ENCODE peak calls at places on chromosomes 12 and 14, in nine cellular contexts. Z is GM12865, D is A673, H is hepatocyte, B is heart right ventricle, T is pancreas, M is tibial artery, L is A549, V is fibroblast of lung. A is an unnamed sample.

GRCh38 chr12:31756977-31757420 is 28.2 kb upstream of the AMN1 start:
- DNase-seq in D (no peak), H (peak), B (no peak), V (peak), T (no peak), M (no peak), Z (no peak), L (peak), A (peak)

GRCh38 chr12:26298785-26299621 is 103.6 kb downstream of the SSPN start:
- DNase-seq in M (no peak), L (peak), B (peak), D (peak), V (peak), H (peak), T (no peak), Z (peak), A (peak)

GRCh38 chr12:62320054-62320453 is 59.9 kb downstream of the USP15 start:
- DNase-seq in T (no peak), D (no peak), H (no peak), B (no peak), V (no peak), Z (no peak), L (no peak), M (no peak), A (no peak)

GRCh38 chr14:103628221-103628683 is 759 bp upstream of the KLC1 start:
- DNase-seq in B (peak), T (peak), L (peak), V (peak), D (no peak), H (peak), Z (peak), M (peak), A (peak)

GRCh38 chr12:18932715-18933114 is 194.8 kb downstream of the CAPZA3 start:
- DNase-seq in L (no peak), V (peak), M (no peak), T (no peak), B (no peak), H (no peak), D (no peak), Z (no peak), A (peak)

GRCh38 chr14:20857630-20858261 is 33.4 kb upstream of the RNASE3 start:
- DNase-seq in H (peak), L (peak), B (peak), V (peak), D (peak), Z (peak), M (peak), T (peak), A (peak)

GRCh38 chr14:64641760-64642159 is 62.5 kb upstream of the PLEKHG3 start:
- DNase-seq in M (no peak), B (no peak), V (no peak), T (no peak), Z (no peak), H (no peak), D (no peak), L (no peak), A (no peak)

GRCh38 chr14:69204753-69205152 is 13.5 kb downstream of the EXD2 start:
- DNase-seq in V (no peak), M (no peak), T (no peak), L (peak), H (no peak), B (no peak), Z (no peak), D (no peak), A (no peak)

GRCh38 chr12:122035292-122035691 is 13.6 kb downstream of the BCL7A start:
- DNase-seq in B (no peak), V (no peak), M (no peak), T (peak), H (no peak), D (no peak), L (no peak), Z (no peak), A (no peak)

GRCh38 chr14:94139006-94139405 is 9.6 kb upstream of the IFI27L2 start:
- DNase-seq in B (no peak), H (no peak), M (no peak), Z (no peak), L (no peak), V (no peak), T (no peak), D (no peak), A (no peak)

GRCh38 chr14:71289536-71289935 is 382.3 kb downstream of the PCNX1 start:
- DNase-seq in B (no peak), Z (peak), M (no peak), T (no peak), H (no peak), D (no peak), V (no peak), L (no peak), A (no peak)

GRCh38 chr14:68510201-68510600 is 282.7 kb downstream of the ZFP36L1 start:
- DNase-seq in L (no peak), T (no peak), B (peak), Z (no peak), H (peak), V (peak), D (peak), M (peak), A (peak)

GRCh38 chr12:96981053-96981452 is 74.0 kb downstream of the NEDD1 start:
- DNase-seq in Z (no peak), H (peak), D (peak), L (peak), T (no peak), B (no peak), V (peak), M (no peak), A (peak)

GRCh38 chr12:91883811-91884210 is 261.8 kb downstream of the BTG1 start:
- DNase-seq in D (no peak), B (no peak), L (no peak), V (peak), M (no peak), Z (no peak), T (no peak), H (no peak), A (no peak)

GRCh38 chr12:16155938-16156337 is 121.5 kb downstream of the SLC15A5 start:
- DNase-seq in H (no peak), D (no peak), B (no peak), Z (no peak), V (no peak), T (no peak), M (no peak), L (no peak), A (no peak)

GRCh38 chr12:11959117-11959823 is 111.5 kb upstream of the BCL2L14 start:
- DNase-seq in M (no peak), H (peak), T (no peak), L (peak), V (no peak), B (no peak), Z (peak), D (no peak), A (no peak)

GRCh38 chr12:92854344-92854743 is 74.8 kb downstream of the EEA1 start:
- DNase-seq in T (no peak), V (no peak), D (no peak), B (no peak), H (no peak), Z (no peak), L (no peak), M (no peak), A (no peak)

GRCh38 chr12:117768860-117769259 is 199.9 kb downstream of the KSR2 start:
- DNase-seq in D (no peak), M (no peak), L (no peak), Z (no peak), V (no peak), B (no peak), H (no peak), T (no peak), A (no peak)

GRCh38 chr14:50774542-50775267 is 56.3 kb downstream of the NIN start:
- DNase-seq in V (peak), B (no peak), D (no peak), T (peak), M (peak), H (no peak), Z (no peak), L (no peak), A (peak)

GRCh38 chr14:47826809-47827208 is 151.4 kb upstream of the MDGA2 start:
- DNase-seq in D (no peak), L (no peak), B (no peak), T (no peak), M (no peak), Z (no peak), H (no peak), V (no peak), A (no peak)

GRCh38 chr14:67618617-67619063 is 1.1 kb upstream of the ARG2 start:
- DNase-seq in T (no peak), H (peak), L (peak), M (no peak), Z (peak), V (peak), B (peak), D (peak), A (peak)

GRCh38 chr14:57833304-57833703 is 32.6 kb downstream of the SLC35F4 start:
- DNase-seq in L (peak), Z (no peak), T (peak), D (peak), M (peak), V (peak), H (peak), B (no peak), A (peak)

GRCh38 chr14:91613459-91614145 is 103.5 kb upstream of the PPP4R3A start:
- DNase-seq in B (no peak), D (peak), H (no peak), T (no peak), L (no peak), V (no peak), Z (no peak), M (no peak), A (no peak)

GRCh38 chr14:58915646-58916045 is 272.8 kb upstream of the DAAM1 start:
- DNase-seq in H (no peak), D (no peak), Z (no peak), T (no peak), B (no peak), V (no peak), M (no peak), L (no peak), A (no peak)

GRCh38 chr12:95548539-95549391 is 2.5 kb downstream of the USP44 start:
- DNase-seq in T (peak), H (peak), Z (no peak), M (no peak), V (peak), B (peak), L (peak), D (peak), A (peak)

GRCh38 chr12:15001733-15002471 is 29.1 kb downstream of the PDE6H start:
- DNase-seq in Z (no peak), M (peak), B (peak), T (no peak), D (no peak), L (no peak), H (peak), V (peak), A (peak)

GRCh38 chr12:14207946-14208612 is 157.4 kb upstream of the ATF7IP start:
- DNase-seq in T (peak), V (no peak), D (no peak), Z (no peak), M (no peak), L (no peak), B (no peak), H (peak), A (no peak)

GRCh38 chr14:105492966-105493871 is 2.2 kb downstream of the TEDC1 start:
- DNase-seq in T (no peak), B (no peak), L (peak), M (no peak), V (no peak), H (peak), Z (peak), D (no peak), A (no peak)

GRCh38 chr12:71846322-71846940 is 6.9 kb downstream of the TBC1D15 start:
- DNase-seq in D (peak), H (peak), T (no peak), L (peak), M (no peak), Z (peak), V (peak), B (no peak), A (peak)

GRCh38 chr12:7907009-7907408 is 29.0 kb downstream of the SLC2A3 start:
- DNase-seq in T (peak), H (peak), L (peak), V (peak), M (no peak), Z (peak), D (peak), B (peak), A (peak)
- TF ChIP-seq CTCF in T (peak), H (peak), L (peak), V (peak), M (no peak), Z (no peak), D (peak), B (peak), A (peak)

GRCh38 chr12:85281947-85282312 is 1.9 kb downstream of the ALX1 start:
- DNase-seq in T (no peak), D (peak), V (no peak), M (no peak), B (no peak), H (no peak), Z (no peak), L (no peak), A (no peak)

GRCh38 chr12:85280138-85280983 is at the start of gene ALX1:
- DNase-seq in H (peak), Z (no peak), L (peak), D (peak), M (no peak), T (no peak), V (peak), B (no peak), A (peak)

GRCh38 chr12:85283560-85283959 is 3.5 kb downstream of the ALX1 start:
- DNase-seq in B (no peak), Z (no peak), D (peak), H (no peak), L (peak), T (no peak), M (no peak), V (no peak), A (no peak)

GRCh38 chr12:85279449-85280137 is 427 bp upstream of the ALX1 start:
- DNase-seq in V (no peak), H (peak), B (no peak), T (no peak), Z (no peak), M (no peak), D (no peak), L (no peak), A (peak)

GRCh38 chr12:85280984-85281946 is 1.2 kb downstream of the ALX1 start:
- DNase-seq in H (no peak), B (no peak), V (peak), Z (no peak), L (no peak), D (no peak), M (no peak), T (no peak), A (peak)
- H3K4me3 ChIP-seq in H (peak), B (peak), V (peak), Z (no peak), L (peak), D (peak), M (peak), T (no peak), A (peak)

DNA sequence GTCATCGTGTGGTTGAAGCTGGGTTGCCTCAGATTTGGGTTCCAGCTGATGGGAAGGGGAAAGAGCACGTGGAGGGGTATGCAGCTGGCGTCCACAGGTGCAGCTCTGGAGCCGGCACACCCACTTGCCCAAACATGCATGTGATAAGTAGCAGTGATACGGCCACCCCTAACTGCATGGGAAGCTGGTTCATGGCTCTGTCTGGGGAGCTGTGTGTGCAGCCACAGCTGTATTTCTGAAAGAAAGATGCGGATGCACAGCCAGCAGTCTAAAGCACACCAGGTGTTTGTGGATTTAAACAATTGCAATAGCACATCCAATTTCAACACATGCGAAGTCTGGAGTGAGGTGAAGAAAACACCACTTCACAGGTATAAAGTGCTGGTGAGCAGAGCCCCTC is 181.4 kb downstream of the EFCAB11 start:
- DNase-seq in L (no peak), B (no peak), D (no peak), V (no peak), Z (peak), M (no peak), T (no peak), H (no peak), A (no peak)
- TF ChIP-seq CTCF in L (no peak), B (no peak), D (no peak), V (no peak), Z (no peak), M (no peak), T (no peak), H (no peak), A (no peak)

DNA sequence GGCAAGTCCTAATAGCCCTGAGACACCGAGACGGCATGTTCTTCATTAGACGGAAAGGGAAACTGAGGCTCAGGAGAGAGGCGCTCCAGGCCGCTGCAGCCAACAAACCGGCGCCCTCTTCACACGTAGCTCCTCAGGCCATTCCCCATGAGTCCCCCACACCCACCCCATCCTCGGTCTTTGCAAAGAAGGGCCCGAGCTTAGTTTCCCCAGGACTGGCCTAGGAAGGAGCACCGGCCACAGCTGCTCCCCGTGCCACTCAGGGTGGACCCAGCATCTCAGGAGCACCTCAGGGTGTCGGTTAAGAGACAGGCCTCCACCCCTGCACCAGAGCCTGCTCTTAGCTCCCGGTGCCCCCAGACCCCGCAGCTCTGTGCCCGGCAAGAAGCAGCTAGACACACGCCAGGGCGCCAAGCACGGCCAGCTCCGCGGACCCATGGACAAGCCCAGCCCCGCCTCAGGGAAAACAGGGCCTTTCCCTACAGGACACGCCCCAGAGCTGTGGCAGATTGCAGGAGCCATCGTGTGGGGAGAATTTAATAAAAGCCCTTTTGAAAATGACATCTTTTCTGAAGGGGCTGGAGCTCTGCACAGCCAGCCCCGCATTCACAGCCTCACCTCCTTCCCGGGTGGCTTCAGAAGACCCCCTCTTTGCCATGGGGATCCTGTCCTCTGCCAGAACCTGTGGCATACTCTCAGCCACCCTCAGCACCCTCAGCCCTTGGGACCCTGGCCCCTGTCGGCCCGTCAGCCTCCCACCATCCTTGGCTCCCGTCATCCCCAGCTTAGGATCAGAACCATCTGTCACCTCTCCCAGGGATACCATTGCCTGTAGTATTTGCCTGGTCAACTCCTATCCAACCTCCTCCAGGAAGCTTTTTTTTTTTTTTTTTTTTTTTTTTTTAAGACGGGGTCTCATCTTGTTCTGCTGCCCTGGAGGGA is 59.7 kb downstream of the LGMN start:
- DNase-seq in V (no peak), B (no peak), L (no peak), H (no peak), Z (no peak), M (no peak), D (no peak), T (peak), A (no peak)
- H3K4me3 ChIP-seq in V (no peak), B (peak), L (no peak), H (no peak), Z (no peak), M (peak), D (no peak), T (peak), A (no peak)

GRCh38 chr14:28755198-28755794 is 11.3 kb upstream of the FOXG1 start:
- DNase-seq in L (no peak), M (no peak), D (no peak), H (no peak), Z (no peak), B (no peak), V (no peak), T (no peak), A (no peak)

GRCh38 chr14:28754209-28754985 is 12.2 kb upstream of the FOXG1 start:
- DNase-seq in T (no peak), Z (peak), V (peak), H (peak), B (peak), L (peak), D (peak), M (no peak), A (peak)

GRCh38 chr14:28755930-28756895 is 10.4 kb upstream of the FOXG1 start:
- DNase-seq in Z (no peak), H (no peak), B (no peak), D (no peak), T (no peak), L (no peak), V (no peak), M (no peak), A (no peak)

GRCh38 chr14:28746247-28746646 is 20.3 kb upstream of the FOXG1 start:
- DNase-seq in D (no peak), V (no peak), H (no peak), B (no peak), L (no peak), Z (no peak), T (no peak), M (no peak), A (no peak)

GRCh38 chr14:28751467-28752058 is 15.0 kb upstream of the FOXG1 start:
- DNase-seq in H (peak), B (no peak), V (peak), L (peak), T (no peak), D (peak), M (no peak), Z (peak), A (peak)
- TF ChIP-seq CTCF in H (peak), B (peak), V (peak), L (peak), T (peak), D (peak), M (peak), Z (peak), A (peak)

GRCh38 chr14:101705733-101706508 is 55.6 kb upstream of the PPP2R5C start:
- DNase-seq in L (no peak), T (no peak), Z (peak), H (peak), B (peak), D (peak), V (peak), M (peak), A (peak)
- H3K4me3 ChIP-seq in L (no peak), T (no peak), Z (peak), H (no peak), B (peak), D (no peak), V (no peak), M (peak), A (no peak)

GRCh38 chr14:87901652-87902051 is 91.3 kb downstream of the GALC start:
- DNase-seq in T (no peak), Z (no peak), L (no peak), M (no peak), B (no peak), H (no peak), D (no peak), V (no peak), A (no peak)

GRCh38 chr14:87898301-87898700 is 94.7 kb downstream of the GALC start:
- DNase-seq in T (no peak), Z (no peak), V (no peak), D (no peak), H (no peak), M (no peak), B (no peak), L (no peak), A (peak)

GRCh38 chr14:87896393-87897380 is 96.3 kb downstream of the GALC start:
- DNase-seq in M (no peak), B (peak), Z (peak), T (no peak), H (peak), V (peak), L (peak), D (peak), A (peak)

GRCh38 chr14:87901196-87901595 is 91.8 kb downstream of the GALC start:
- DNase-seq in T (no peak), H (no peak), Z (no peak), V (no peak), B (no peak), M (no peak), D (no peak), L (no peak), A (peak)

DNA sequence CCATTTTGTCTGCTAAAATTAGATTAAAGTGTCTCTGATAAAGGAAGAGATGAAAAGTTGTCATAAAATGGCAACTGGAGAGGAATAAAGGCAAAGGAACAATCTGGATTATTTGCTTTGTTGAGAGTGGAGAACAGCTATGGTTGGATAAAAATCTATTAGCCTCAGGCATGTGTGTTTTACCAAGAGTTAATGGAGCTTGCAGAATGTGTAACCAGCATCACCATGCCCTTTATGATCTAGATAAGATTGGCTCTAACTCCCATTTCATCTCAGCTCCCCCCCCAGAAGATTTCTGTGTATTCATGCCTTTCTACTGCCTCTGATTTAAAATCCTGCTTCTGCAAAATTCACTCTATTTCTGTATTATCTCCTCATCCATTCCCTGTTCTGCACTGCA is 93.8 kb downstream of the GALC start:
- DNase-seq in B (no peak), Z (no peak), T (no peak), M (no peak), V (no peak), D (no peak), L (no peak), H (no peak), A (no peak)
- TF ChIP-seq CTCF in B (no peak), Z (no peak), T (no peak), M (no peak), V (no peak), D (no peak), L (no peak), H (no peak), A (no peak)